ENCODE peak calls at places on chromosome 5, in eight cellular contexts. T is T-helper 9 cell; S is kidney epithelial cell; J is activated T-helper 1 cell treated with anti-CD3 and anti-CD28 coated beads, Interleukin-2, amount 50 U/mL, for 16 hours; N is hepatocyte; C is heart right ventricle; Y is CD4-positive, CD25-positive, alpha-beta regulatory T cell; V is cerebellar nuclear complex. A is an unnamed sample.

GRCh38 chr5:117624226-117624625 is 1049.6 kb upstream of the SEMA6A start:
- DNase-seq in T (no peak), S (no peak), J (no peak), N (no peak), C (no peak), Y (no peak), V (no peak), A (no peak)

GRCh38 chr5:147204576-147204975 is 30.2 kb upstream of the STK32A start:
- DNase-seq in T (no peak), S (no peak), J (no peak), N (no peak), C (no peak), Y (no peak), V (no peak), A (no peak)

GRCh38 chr5:151259931-151260330 is 6.9 kb downstream of the GM2A start:
- DNase-seq in T (no peak), S (no peak), J (no peak), N (no peak), C (no peak), Y (no peak), V (no peak), A (no peak)

GRCh38 chr5:23352437-23352836 is 155.0 kb upstream of the PRDM9 start:
- DNase-seq in T (no peak), S (no peak), J (no peak), N (peak), C (no peak), Y (no peak), V (no peak), A (no peak)

GRCh38 chr5:93250431-93250830 is 330.6 kb downstream of the NR2F1-AS1 start:
- DNase-seq in T (no peak), S (no peak), J (no peak), N (no peak), C (no peak), Y (no peak), V (no peak), A (no peak)

GRCh38 chr5:35369965-35370790 is 139.9 kb upstream of the PRLR start:
- DNase-seq in T (no peak), S (no peak), J (no peak), N (peak), C (no peak), Y (no peak), V (no peak), A (no peak)

GRCh38 chr5:118762291-118762690 is 226.1 kb downstream of the DTWD2 start:
- DNase-seq in T (no peak), S (no peak), J (no peak), N (no peak), C (no peak), Y (no peak), V (no peak), A (no peak)

GRCh38 chr5:177269976-177270375 is 33.5 kb downstream of the RAB24 start:
- DNase-seq in T (no peak), S (no peak), J (no peak), N (no peak), C (no peak), Y (no peak), V (no peak), A (no peak)

GRCh38 chr5:90050135-90050534 is 359.4 kb downstream of the CETN3 start:
- DNase-seq in T (no peak), S (no peak), J (no peak), N (no peak), C (no peak), Y (no peak), V (no peak), A (no peak)

GRCh38 chr5:150258126-150258525 is 31.4 kb downstream of the CAMK2A start:
- DNase-seq in T (no peak), S (no peak), J (no peak), N (no peak), C (peak), Y (peak), V (no peak), A (peak)

GRCh38 chr5:150789943-150790611 is 11.5 kb downstream of the SMIM3 start:
- DNase-seq in T (peak), S (peak), J (peak), N (peak), C (peak), Y (peak), V (no peak), A (peak)

GRCh38 chr5:144638802-144639201 is 468.1 kb downstream of the KCTD16 start:
- DNase-seq in T (no peak), S (no peak), J (no peak), N (no peak), C (no peak), Y (no peak), V (no peak), A (no peak)

GRCh38 chr5:176732306-176732705 is 78.1 kb upstream of the UNC5A start:
- DNase-seq in T (no peak), S (no peak), J (no peak), N (no peak), C (no peak), Y (no peak), V (no peak), A (no peak)

GRCh38 chr5:87074934-87075541 is 192.6 kb upstream of the RASA1 start:
- DNase-seq in T (no peak), S (no peak), J (no peak), N (no peak), C (no peak), Y (peak), V (no peak), A (no peak)

GRCh38 chr5:137945825-137946224 is 56.6 kb downstream of the PKD2L2 start:
- DNase-seq in T (no peak), S (no peak), J (no peak), N (no peak), C (no peak), Y (no peak), V (no peak), A (no peak)

GRCh38 chr5:113233606-113234005 is 201.2 kb downstream of the TSSK1B start:
- DNase-seq in T (no peak), S (no peak), J (no peak), N (no peak), C (no peak), Y (no peak), V (no peak), A (no peak)

GRCh38 chr5:14560091-14560595 is 21.4 kb upstream of the OTULINL start:
- DNase-seq in T (no peak), S (no peak), J (no peak), N (peak), C (no peak), Y (peak), V (no peak), A (no peak)

GRCh38 chr5:122770479-122770878 is 4.4 kb upstream of the SNX2 start:
- DNase-seq in T (no peak), S (no peak), J (no peak), N (no peak), C (no peak), Y (no peak), V (no peak), A (no peak)

GRCh38 chr5:154740483-154740882 is 14.7 kb upstream of the LARP1 start:
- DNase-seq in T (no peak), S (no peak), J (no peak), N (peak), C (peak), Y (no peak), V (no peak), A (peak)

GRCh38 chr5:136018814-136019777 is 9.7 kb upstream of the TGFBI start:
- DNase-seq in T (no peak), S (no peak), J (no peak), N (peak), C (peak), Y (no peak), V (no peak), A (peak)